ENCODE peak calls at places on chromosomes 3 and 15, in four cellular contexts. B is IMR-90, U is H1, L is H9. A is an unnamed sample. For H3K27me3 and H3K4me1, the result is how much of the 10 kb centered on the place peaks cover.

GRCh38 chr3:160707187-160707789 is 30.3 kb downstream of the ARL14 start:
- DNase-seq in B (peak), U (no peak), L (no peak), A (peak)

GRCh38 chr15:89539027-89539426 is 36.2 kb upstream of the TICRR start:
- DNase-seq in B (no peak), U (no peak), L (no peak), A (no peak)

GRCh38 chr15:92848852-92849598 is 51.1 kb upstream of the CHD2 start:
- DNase-seq in B (peak), U (no peak), L (no peak), A (no peak)

GRCh38 chr15:97944724-97945123 is 15.8 kb upstream of the ARRDC4 start:
- DNase-seq in B (no peak), U (no peak), L (no peak), A (peak)

GRCh38 chr15:51030649-51031316 is 63.9 kb downstream of the TNFAIP8L3 start:
- DNase-seq in B (peak), U (no peak), L (no peak), A (no peak)

GRCh38 chr3:28860307-28860706 is 420.6 kb upstream of the RBMS3 start:
- DNase-seq in B (no peak), U (no peak), L (no peak), A (no peak)

GRCh38 chr3:110752307-110752706 is 319.3 kb upstream of the NECTIN3 start:
- DNase-seq in B (peak), U (no peak), L (no peak), A (peak)

GRCh38 chr3:161096771-161097367 is 8.3 kb downstream of the B3GALNT1 start:
- DNase-seq in B (peak), U (peak), L (peak), A (peak)

GRCh38 chr15:26179906-26180305 is 316.8 kb upstream of the ATP10A start:
- DNase-seq in B (no peak), U (peak), L (peak), A (peak)

GRCh38 chr15:53251523-53251922 is 461.4 kb upstream of the ONECUT1 start:
- DNase-seq in B (no peak), U (no peak), L (no peak), A (no peak)

GRCh38 chr3:119663885-119664284 is 3.5 kb upstream of the POPDC2 start:
- DNase-seq in B (no peak), U (no peak), L (no peak), A (no peak)

GRCh38 chr15:65416845-65417416 is 5.8 kb downstream of the IGDCC4 start:
- DNase-seq in B (peak), U (no peak), L (peak), A (peak)

GRCh38 chr15:90087454-90088154 is 14.7 kb downstream of the IDH2 start:
- DNase-seq in B (peak), U (no peak), L (peak), A (peak)

GRCh38 chr3:54120657-54121403 is 1.5 kb upstream of the CACNA2D3 start:
- DNase-seq in B (no peak), U (no peak), L (peak), A (peak)

GRCh38 chr15:42140383-42141070 is 15.9 kb downstream of the PLA2G4F start:
- DNase-seq in B (no peak), U (no peak), L (no peak), A (peak)

GRCh38 chr3:104145164-104145563 is 1221.5 kb upstream of the ALCAM start:
- DNase-seq in B (no peak), U (no peak), L (no peak), A (no peak)

GRCh38 chr15:41832875-41833274 is 5.0 kb downstream of the JMJD7 start:
- DNase-seq in B (no peak), U (no peak), L (no peak), A (no peak)

GRCh38 chr15:41562784-41563198 is 3.8 kb downstream of the TYRO3 start:
- DNase-seq in B (peak), U (no peak), L (no peak), A (no peak)

GRCh38 chr3:124336067-124336656 is 344.2 kb upstream of the ROPN1 start:
- DNase-seq in B (no peak), U (no peak), L (no peak), A (no peak)

GRCh38 chr3:112611813-112612515 is 29.0 kb downstream of the CCDC80 start:
- DNase-seq in B (no peak), U (no peak), L (no peak), A (no peak)

GRCh38 chr3:157199841-157200240 is 39.9 kb upstream of the CCNL1 start:
- DNase-seq in B (peak), U (no peak), L (no peak), A (no peak)

GRCh38 chr3:69558912-69559311 is 173.0 kb upstream of the FRMD4B start:
- DNase-seq in B (no peak), U (no peak), L (no peak), A (no peak)

GRCh38 chr3:159947220-159947619 is 41.4 kb upstream of the IL12A start:
- DNase-seq in B (peak), U (no peak), L (no peak), A (no peak)

GRCh38 chr15:39315200-39315599 is 265.7 kb upstream of the THBS1 start:
- DNase-seq in B (no peak), U (no peak), L (no peak), A (no peak)

GRCh38 chr15:64351265-64351664 is 4.7 kb downstream of the CSNK1G1 start:
- DNase-seq in B (peak), U (no peak), L (no peak), A (no peak)

GRCh38 chr15:74172751-74173544 is 562 bp upstream of the ISLR start:
- DNase-seq in B (peak), U (no peak), L (peak), A (no peak)

GRCh38 chr15:60095711-60096110 is 91.6 kb downstream of the FOXB1 start:
- DNase-seq in B (peak), U (no peak), L (no peak), A (no peak)

GRCh38 chr15:35746121-35746520 is 200.2 kb upstream of the DPH6 start:
- DNase-seq in B (peak), U (no peak), L (no peak), A (peak)

GRCh38 chr3:173706630-173707029 is 309.1 kb downstream of the NLGN1 start:
- DNase-seq in B (no peak), U (no peak), L (no peak), A (no peak)

GRCh38 chr3:76824658-76825310 is 215.1 kb upstream of the ROBO2 start:
- DNase-seq in B (no peak), U (no peak), L (no peak), A (no peak)

GRCh38 chr3:197216169-197216860 is 82.1 kb downstream of the DLG1 start:
- DNase-seq in B (peak), U (no peak), L (no peak), A (no peak)

GRCh38 chr3:129050556-129051295 is 9.9 kb upstream of the GP9 start:
- DNase-seq in B (no peak), U (no peak), L (no peak), A (no peak)

GRCh38 chr15:95825672-95826387 is 504.7 kb upstream of the NR2F2 start:
- DNase-seq in B (no peak), U (no peak), L (no peak), A (no peak)

GRCh38 chr3:123862152-123862551 is 22.0 kb downstream of the MYLK start:
- DNase-seq in B (no peak), U (no peak), L (no peak), A (no peak)

GRCh38 chr3:177284383-177284881 is 87.2 kb upstream of the TBL1XR1 start:
- DNase-seq in B (peak), U (peak), L (peak), A (peak)

GRCh38 chr15:68930268-68931022 is at the start of gene SPESP1:
- DNase-seq in B (peak), U (no peak), L (no peak), A (no peak)

GRCh38 chr15:67997996-67998395 is 56.1 kb upstream of the PIAS1 start:
- DNase-seq in B (peak), U (no peak), L (no peak), A (no peak)

DNA sequence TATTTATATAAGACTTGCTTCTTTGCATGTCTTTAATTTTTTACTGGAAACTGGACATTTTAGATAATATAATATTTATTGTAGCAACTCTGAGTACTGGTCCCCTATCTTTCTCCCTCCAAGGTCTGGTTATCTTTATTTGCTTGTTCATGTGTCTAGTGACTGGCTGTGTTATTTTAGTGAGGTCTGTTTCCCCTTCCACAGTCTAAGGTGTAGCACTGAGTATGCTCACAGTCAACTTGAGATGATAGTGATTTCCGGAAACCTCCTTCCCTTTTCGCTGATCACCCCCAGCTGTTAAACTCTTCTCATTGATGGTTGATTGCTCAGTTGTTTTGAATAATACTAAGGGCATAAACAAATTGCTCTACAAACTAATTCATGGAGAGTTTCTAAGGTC is 37.0 kb downstream of the PCNP start:
- DNase-seq in B (no peak), U (no peak), L (no peak), A (no peak)
- H4K5ac ChIP-seq in B (no peak), U (no peak), L (no peak), A (no peak)

GRCh38 chr3:184583345-184584000 is 21.9 kb downstream of the EPHB3 start:
- DNase-seq in B (no peak), U (no peak), L (no peak), A (no peak)

GRCh38 chr3:184582998-184583344 is 21.4 kb downstream of the EPHB3 start:
- DNase-seq in B (no peak), U (no peak), L (no peak), A (peak)

GRCh38 chr3:184586871-184587270 is 25.3 kb downstream of the EPHB3 start:
- DNase-seq in B (no peak), U (no peak), L (no peak), A (no peak)

GRCh38 chr3:184584001-184584891 is 22.7 kb downstream of the EPHB3 start:
- DNase-seq in B (no peak), U (no peak), L (peak), A (peak)

DNA sequence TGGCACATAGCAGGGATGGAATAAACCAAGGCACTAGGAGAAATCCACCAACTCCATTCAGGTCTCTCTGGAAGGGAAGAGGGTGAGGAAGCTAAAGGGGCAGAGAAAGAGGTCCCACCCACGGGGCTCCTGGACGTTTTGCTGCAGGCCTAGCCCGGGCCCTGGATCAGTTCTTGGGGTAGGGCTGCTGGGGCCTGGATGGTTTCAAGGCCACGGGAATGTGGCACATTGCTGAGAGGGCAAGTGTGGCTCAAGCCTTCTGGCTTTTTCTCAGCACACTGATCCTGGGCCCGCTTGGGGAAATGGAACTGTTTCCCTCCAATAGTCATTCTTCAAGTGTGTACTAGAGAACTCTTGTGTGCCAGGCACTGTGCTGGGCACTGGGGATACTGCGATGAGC is 24.0 kb downstream of the EPHB3 start:
- DNase-seq in B (no peak), U (no peak), L (no peak), A (no peak)
- H3K27me3 ChIP-seq in B (under half), U (half or more), L (under half), A (under half)

DNA sequence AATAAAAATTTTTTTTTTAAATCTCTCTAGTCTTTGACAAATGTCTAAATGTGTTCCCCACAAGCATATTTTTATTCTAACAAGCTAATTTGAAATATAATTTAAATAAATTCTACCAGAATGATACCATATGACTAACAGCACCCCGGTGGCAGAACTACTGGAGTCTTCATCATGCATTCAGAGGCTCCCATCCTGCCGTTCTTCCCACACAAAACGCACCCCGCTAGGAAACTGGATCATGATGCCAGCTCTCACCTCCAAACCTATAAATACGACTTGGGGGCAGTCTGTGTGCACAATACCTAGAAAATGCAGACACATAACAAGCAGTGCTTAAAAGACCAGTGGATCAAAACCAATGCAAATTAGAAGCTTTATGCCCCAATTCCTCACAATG is 8.5 kb downstream of the HOMER2 start:
- DNase-seq in B (no peak), U (no peak), L (no peak), A (no peak)
- H3K4me1 ChIP-seq in B (under half), U (under half), L (under half), A (under half)

DNA sequence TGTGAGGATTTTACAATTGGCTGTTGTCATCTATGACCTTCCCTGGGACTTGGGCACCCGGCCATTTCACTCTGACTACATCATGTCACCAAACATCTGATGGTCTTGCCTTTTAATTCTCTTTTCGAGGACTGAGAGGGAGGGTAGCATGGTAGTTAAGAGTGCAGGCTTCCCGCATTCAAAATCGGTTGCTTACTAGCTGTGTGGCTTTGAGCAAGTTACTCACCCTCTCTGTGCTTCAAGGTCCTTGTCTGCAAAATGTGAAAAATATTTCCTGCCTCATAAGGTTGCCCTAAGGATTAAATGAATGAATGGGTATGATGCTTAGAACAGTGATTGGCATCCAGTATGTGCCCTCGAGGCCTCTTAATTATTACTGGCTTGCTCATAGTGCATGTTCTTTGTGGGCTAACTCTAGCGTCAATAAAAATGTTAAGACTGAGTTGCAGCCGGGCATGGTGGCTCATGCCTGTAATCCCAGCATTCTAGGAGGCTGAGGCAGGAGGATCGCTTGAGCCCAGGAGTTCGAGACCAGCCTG is 1.1 kb downstream of the CCR5 start:
- DNase-seq in B (no peak), U (no peak), L (no peak), A (no peak)
- H4K5ac ChIP-seq in B (no peak), U (no peak), L (no peak), A (no peak)

DNA sequence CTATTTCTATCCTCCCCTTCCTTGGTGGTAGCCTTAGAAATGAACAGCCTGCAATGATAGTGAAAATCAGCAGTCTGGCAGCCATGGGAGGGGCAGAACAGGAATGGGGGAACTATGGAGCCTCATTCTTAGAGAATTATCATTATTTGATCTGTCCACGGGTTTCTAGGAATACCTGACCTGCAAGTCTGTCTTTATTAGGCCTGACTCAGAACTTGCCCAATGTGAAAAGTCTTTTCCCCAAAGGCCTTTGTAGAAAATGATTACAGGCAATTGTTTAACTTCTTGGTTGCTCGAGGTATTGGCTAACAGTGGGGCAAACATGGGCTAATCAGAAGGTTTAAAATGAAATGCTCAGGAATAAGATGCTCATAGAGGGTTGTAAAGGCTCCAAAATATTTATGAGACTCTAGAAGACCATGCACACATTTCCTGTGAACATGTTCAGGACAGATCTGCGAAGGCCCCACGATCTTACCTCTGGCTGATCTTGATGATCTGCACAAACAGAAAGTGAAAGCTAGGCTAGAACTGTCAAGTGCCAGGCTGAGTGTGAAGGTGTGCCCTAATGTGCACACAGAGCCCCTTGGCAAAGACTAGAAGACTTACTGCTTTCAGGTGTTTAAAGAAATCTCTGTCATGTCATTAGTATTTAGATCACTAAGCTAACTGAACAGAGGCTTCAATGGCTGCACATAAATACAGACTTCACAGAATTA is 39.6 kb upstream of the LAMP3 start:
- DNase-seq in B (no peak), U (no peak), L (no peak), A (no peak)
- H3K27me3 ChIP-seq in B (under half), U (under half), L (under half), A (under half)

GRCh38 chr3:17745894-17746293 is 3.5 kb upstream of the TBC1D5 start:
- DNase-seq in B (no peak), U (no peak), L (no peak), A (no peak)

GRCh38 chr3:17749281-17749680 is 6.8 kb upstream of the TBC1D5 start:
- DNase-seq in B (no peak), U (peak), L (no peak), A (no peak)

GRCh38 chr3:17747184-17747889 is 4.9 kb upstream of the TBC1D5 start:
- DNase-seq in B (no peak), U (no peak), L (no peak), A (no peak)

GRCh38 chr3:17749705-17750293 is 7.4 kb upstream of the TBC1D5 start:
- DNase-seq in B (no peak), U (no peak), L (no peak), A (no peak)

DNA sequence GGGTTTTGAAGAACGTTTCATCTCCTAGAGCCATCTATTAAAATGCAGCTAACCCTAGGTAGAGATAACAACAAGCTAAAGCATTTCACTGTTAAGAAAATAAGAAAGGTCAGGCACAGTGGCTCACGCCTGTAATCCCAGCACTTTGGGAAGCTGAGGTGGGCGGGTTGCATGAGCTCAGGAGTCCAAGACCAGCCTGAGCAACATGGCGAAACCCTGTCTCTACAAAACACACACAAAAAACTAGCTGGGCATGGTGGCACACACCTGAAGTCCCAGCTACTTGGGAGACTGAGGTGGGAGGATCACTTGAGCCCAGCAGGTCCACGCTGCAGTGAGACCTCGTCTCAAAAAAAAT is 5.4 kb upstream of the TBC1D5 start:
- DNase-seq in B (no peak), U (no peak), L (no peak), A (no peak)
- H3K4me1 ChIP-seq in B (under half), U (under half), L (under half), A (under half)

GRCh38 chr3:12476238-12476897 is 7.9 kb upstream of the TSEN2 start:
- DNase-seq in B (peak), U (no peak), L (no peak), A (no peak)

GRCh38 chr3:12473503-12473902 is 10.8 kb upstream of the TSEN2 start:
- DNase-seq in B (no peak), U (no peak), L (no peak), A (no peak)

GRCh38 chr3:12479919-12480425 is 4.3 kb upstream of the TSEN2 start:
- DNase-seq in B (peak), U (no peak), L (peak), A (peak)

GRCh38 chr3:12477256-12477655 is 7.0 kb upstream of the TSEN2 start:
- DNase-seq in B (no peak), U (no peak), L (no peak), A (no peak)

DNA sequence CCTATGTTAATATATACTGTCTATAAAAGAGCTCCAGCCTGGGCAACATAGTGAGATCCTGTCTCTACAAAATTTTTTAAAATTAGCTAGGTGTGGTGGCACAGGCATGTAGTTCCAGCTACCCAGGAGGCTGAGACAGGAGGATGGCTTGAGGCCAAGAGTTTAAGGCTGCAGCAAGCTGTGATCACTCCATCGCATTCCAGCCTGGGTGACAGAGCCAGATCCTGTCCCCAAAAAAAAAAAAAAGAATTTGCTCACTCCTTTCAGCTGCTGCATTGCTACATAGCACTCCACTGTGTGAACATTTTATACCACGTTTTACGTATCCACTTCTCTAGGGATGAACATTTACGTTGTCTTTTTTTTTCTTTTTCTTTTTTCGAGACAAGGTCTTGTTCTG is 6.0 kb upstream of the TSEN2 start:
- DNase-seq in B (no peak), U (no peak), L (no peak), A (no peak)
- H4K5ac ChIP-seq in B (no peak), U (no peak), L (no peak), A (no peak)